ENCODE peak calls at places on chromosome 17, in ten cellular contexts. A is dorsolateral prefrontal cortex; R is AG10803; B is brain microvascular endothelial cell; Y is B cell; V is CD4-positive, alpha-beta T cell; F is stomach; L is pancreas; M is Peyer's patch; K is breast epithelium. S is an unnamed sample.

GRCh38 chr17:80029235-80029974 is 6.3 kb downstream of the TBC1D16 start:
- DNase-seq in A (no peak), R (peak; percentile 90), B (peak; percentile 47), Y (no peak), V (no peak), F (peak; percentile 77), L (peak; percentile 95), M (peak; percentile 77), K (peak; percentile 77), S (no peak)

GRCh38 chr17:66714046-66715023 is 120.6 kb upstream of the CACNG5 start:
- DNase-seq in A (no peak), R (no peak), B (no peak), Y (no peak), V (no peak), F (no peak), L (no peak), M (no peak), K (no peak), S (no peak)

GRCh38 chr17:83104577-83105505 is 25.4 kb downstream of the METRNL start:
- DNase-seq in A (no peak), R (no peak), B (no peak), Y (peak; percentile 53), V (no peak), F (no peak), L (no peak), M (no peak), K (no peak), S (no peak)

GRCh38 chr17:17413821-17414220 is 63.0 kb upstream of the MED9 start:
- DNase-seq in A (no peak), R (peak; percentile 28), B (no peak), Y (no peak), V (no peak), F (no peak), L (no peak), M (no peak), K (peak; percentile 68), S (no peak)

GRCh38 chr17:6775871-6776405 is at the start of gene FBXO39:
- DNase-seq in A (no peak), R (no peak), B (no peak), Y (no peak), V (no peak), F (no peak), L (no peak), M (no peak), K (no peak), S (no peak)

GRCh38 chr17:8357910-8358309 is 18.3 kb downstream of the ODF4 start:
- DNase-seq in A (no peak), R (no peak), B (no peak), Y (no peak), V (no peak), F (no peak), L (no peak), M (no peak), K (no peak), S (no peak)

GRCh38 chr17:33200116-33200515 is 93.0 kb downstream of the ASIC2 start:
- DNase-seq in A (no peak), R (peak; percentile 52), B (no peak), Y (no peak), V (no peak), F (no peak), L (no peak), M (peak; percentile 63), K (no peak), S (no peak)

GRCh38 chr17:79046501-79047280 is 22.7 kb downstream of the C1QTNF1 start:
- DNase-seq in A (no peak), R (peak; percentile 74), B (no peak), Y (peak; percentile 23), V (no peak), F (no peak), L (no peak), M (no peak), K (no peak), S (no peak)

GRCh38 chr17:76054112-76054476 is 18.2 kb downstream of the SRP68 start:
- DNase-seq in A (no peak), R (no peak), B (peak; percentile 39), Y (no peak), V (no peak), F (no peak), L (no peak), M (no peak), K (no peak), S (no peak)

GRCh38 chr17:73957564-73957963 is 245.9 kb upstream of the RPL38 start:
- DNase-seq in A (no peak), R (no peak), B (no peak), Y (no peak), V (no peak), F (no peak), L (no peak), M (no peak), K (no peak), S (no peak)

GRCh38 chr17:35709874-35710273 is 21.6 kb upstream of the RASL10B start:
- DNase-seq in A (no peak), R (peak; percentile 79), B (no peak), Y (no peak), V (no peak), F (no peak), L (no peak), M (no peak), K (no peak), S (no peak)

GRCh38 chr17:65185686-65186382 is 48.7 kb downstream of the RGS9 start:
- DNase-seq in A (no peak), R (no peak), B (no peak), Y (no peak), V (no peak), F (no peak), L (no peak), M (no peak), K (no peak), S (no peak)

GRCh38 chr17:75315541-75316243 is 26.5 kb upstream of the SLC25A19 start:
- DNase-seq in A (no peak), R (peak; percentile 43), B (no peak), Y (no peak), V (no peak), F (no peak), L (no peak), M (no peak), K (no peak), S (no peak)

GRCh38 chr17:71232801-71233559 is 887.8 kb upstream of the SOX9 start:
- DNase-seq in A (no peak), R (no peak), B (no peak), Y (no peak), V (no peak), F (no peak), L (no peak), M (no peak), K (no peak), S (no peak)

GRCh38 chr17:71234349-71234748 is 886.5 kb upstream of the SOX9 start:
- DNase-seq in A (no peak), R (peak; percentile 31), B (no peak), Y (no peak), V (no peak), F (no peak), L (no peak), M (no peak), K (no peak), S (no peak)

GRCh38 chr17:71237903-71238538 is 882.8 kb upstream of the SOX9 start:
- DNase-seq in A (no peak), R (peak; percentile 90), B (peak; percentile 3), Y (no peak), V (no peak), F (no peak), L (no peak), M (no peak), K (no peak), S (no peak)
- TF ChIP-seq CTCF in A (peak; percentile 61), R (peak; percentile 65), B (peak; percentile 36), Y (no peak), V (no peak), F (no peak), L (no peak), M (no peak), K (peak; percentile 44), S (peak; percentile 50)

DNA sequence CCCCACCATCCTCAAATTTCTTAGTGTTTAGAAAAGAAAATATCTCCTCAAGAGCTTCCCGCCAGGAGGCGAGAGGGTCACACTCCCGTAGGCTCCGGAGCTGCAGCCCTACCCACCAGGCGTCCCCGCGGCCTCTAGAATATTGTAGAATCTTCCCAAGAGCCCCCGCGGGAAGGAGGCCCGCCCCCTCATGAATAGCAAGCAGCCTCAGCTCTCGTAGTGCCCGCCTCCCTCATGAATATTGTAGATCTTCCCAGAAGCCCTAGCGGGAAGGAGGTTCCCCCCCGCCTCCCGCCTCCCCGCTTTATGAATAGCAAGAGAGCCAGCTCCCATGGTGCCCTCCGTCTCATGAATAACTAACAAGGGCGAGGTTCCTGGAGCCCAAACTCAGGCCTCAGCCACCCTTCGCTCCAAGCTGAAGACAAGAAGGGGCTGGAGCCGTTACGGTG is at the start of gene FBXO47:
- DNase-seq in A (peak; percentile 88), R (peak; percentile 90), B (peak; percentile 90), Y (peak; percentile 65), V (peak; percentile 77), F (peak; percentile 89), L (peak; percentile 94), M (peak; percentile 93), K (peak; percentile 86), S (no peak)
- TF ChIP-seq CTCF in A (no peak), R (peak; percentile 8), B (peak; percentile 27), Y (no peak), V (no peak), F (no peak), L (no peak), M (no peak), K (no peak), S (no peak)

DNA sequence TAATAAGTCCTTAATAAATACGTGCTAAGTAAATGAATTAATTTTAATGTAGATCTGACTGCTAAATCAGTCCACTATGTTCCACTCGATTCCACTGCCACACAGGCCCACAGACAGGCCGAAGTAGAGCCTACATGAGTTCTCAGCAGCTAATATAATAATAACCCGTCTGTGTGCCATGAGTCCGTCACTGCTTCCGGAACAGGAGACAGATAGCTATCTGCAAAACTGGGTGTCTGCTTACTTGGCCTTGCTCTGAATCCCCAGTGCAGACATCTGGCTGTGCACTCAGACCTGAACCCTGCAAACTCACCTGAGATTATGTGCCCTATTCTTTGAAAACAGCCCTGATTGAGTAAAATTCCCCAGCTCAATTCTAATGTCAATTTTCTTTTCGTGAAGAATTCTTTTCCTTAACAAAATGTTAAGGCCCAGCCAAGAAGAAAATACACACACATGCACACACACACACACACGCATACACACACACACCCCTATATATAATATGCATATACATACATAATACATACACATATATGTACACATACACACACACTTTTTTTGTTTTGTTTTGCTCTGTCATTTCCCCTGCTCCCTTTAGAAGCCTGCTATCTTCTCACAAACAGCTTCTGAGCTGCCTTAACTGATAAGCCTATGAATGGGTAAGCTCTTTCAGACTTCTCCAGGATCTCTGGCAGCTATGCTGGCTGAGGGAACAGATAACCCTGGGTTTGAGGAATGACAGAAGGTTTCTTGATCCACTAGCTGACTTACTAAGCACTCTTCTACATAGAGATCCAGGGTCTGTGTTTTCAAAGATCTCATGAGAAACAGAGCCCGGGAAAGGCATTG is 39.8 kb upstream of the TOM1L1 start:
- DNase-seq in A (no peak), R (no peak), B (no peak), Y (no peak), V (no peak), F (no peak), L (no peak), M (no peak), K (no peak), S (no peak)
- TF ChIP-seq CTCF in A (no peak), R (no peak), B (no peak), Y (no peak), V (no peak), F (no peak), L (no peak), M (no peak), K (no peak), S (no peak)

DNA sequence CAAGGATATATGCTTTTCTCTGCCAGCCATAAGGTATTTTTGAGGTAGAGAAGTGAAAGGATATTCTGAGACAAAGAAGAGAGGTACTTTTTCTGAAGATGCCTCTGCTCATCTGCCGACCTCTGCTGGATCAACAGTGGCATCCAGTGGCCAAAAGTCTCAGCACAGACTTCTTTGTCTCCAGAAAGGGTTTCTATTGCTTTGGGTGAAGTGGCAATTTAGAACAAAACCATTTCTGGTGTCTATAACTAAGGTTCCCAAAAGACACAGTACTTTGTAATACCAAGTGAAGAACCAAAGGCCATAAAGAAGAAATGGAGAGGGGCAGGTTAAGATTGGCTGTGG is 155.2 kb upstream of the C17orf78 start:
- DNase-seq in A (peak; percentile 50), R (peak; percentile 39), B (peak; percentile 47), Y (no peak), V (peak; percentile 16), F (no peak), L (no peak), M (peak; percentile 48), K (no peak), S (no peak)
- TF ChIP-seq CTCF in A (peak; percentile 57), R (peak; percentile 66), B (peak; percentile 71), Y (peak; percentile 19), V (no peak), F (no peak), L (no peak), M (no peak), K (peak; percentile 16), S (peak; percentile 62)